ENCODE peak calls at places on chromosomes 13 and 19, in eight cellular contexts. K is stimulated activated naive B cell treated with anti-CD40 and anti-IgM and Interleukin-4, amounts not matched to agents 10 μg/mL and 1 μg/mL and 100 μg/mL, for 72 hours; I is BJ; G is HT1080; U is ovary; H is dermis blood vessel endothelial cell; N is fibroblast of pulmonary artery; X is stimulated activated CD4-positive, alpha-beta T cell treated with anti-CD3 and anti-CD28 coated beads, Interleukin-12 subunit alpha, Interleukin-12 subunit beta, amount 100 ng/mL, for 48 hours. M is an unnamed sample.

GRCh38 chr13:76383671-76384461 is 502.3 kb downstream of the KCTD12 start:
- DNase-seq in K (no peak), G (peak), I (peak), N (peak), U (no peak), X (no peak), H (peak), M (no peak)

GRCh38 chr19:52188822-52189744 is 769 bp upstream of the PPP2R1A start:
- DNase-seq in I (no peak), X (no peak), H (no peak), K (no peak), G (peak), N (no peak), U (peak), M (no peak)

GRCh38 chr19:45074744-45075143 is 1.5 kb downstream of the ZNF296 start:
- DNase-seq in H (no peak), U (no peak), I (no peak), K (no peak), X (no peak), G (no peak), N (no peak), M (no peak)

GRCh38 chr19:35790981-35791813 is 15.8 kb downstream of the ARHGAP33 start:
- DNase-seq in U (peak), H (peak), I (no peak), X (no peak), K (no peak), N (no peak), G (no peak), M (no peak)

GRCh38 chr13:73902296-73902695 is 231.9 kb downstream of the KLF12 start:
- DNase-seq in I (no peak), N (no peak), U (no peak), K (no peak), G (no peak), H (peak), X (no peak), M (no peak)

GRCh38 chr13:55783841-55784240 is 1356.9 kb upstream of the PRR20A start:
- DNase-seq in X (no peak), U (no peak), H (no peak), N (no peak), K (no peak), I (no peak), G (no peak), M (no peak)

GRCh38 chr13:41502676-41503075 is 45.3 kb downstream of the RGCC start:
- DNase-seq in H (no peak), N (no peak), G (no peak), K (no peak), U (no peak), X (no peak), I (no peak), M (no peak)

GRCh38 chr13:23510544-23510916 is 59.7 kb upstream of the TNFRSF19 start:
- DNase-seq in H (no peak), K (no peak), N (peak), I (peak), G (no peak), U (no peak), X (no peak), M (no peak)

GRCh38 chr19:53906211-53907192 is 2.6 kb upstream of the CACNG7 start:
- DNase-seq in I (no peak), H (peak), U (peak), X (peak), G (no peak), K (no peak), N (peak), M (peak)

GRCh38 chr19:49491030-49491803 is 3.8 kb downstream of the RPL13A start:
- DNase-seq in G (no peak), H (no peak), K (no peak), I (no peak), X (no peak), N (no peak), U (no peak), M (no peak)

GRCh38 chr19:45164577-45165335 is 4.0 kb upstream of the NKPD1 start:
- DNase-seq in N (peak), U (peak), K (peak), I (no peak), X (peak), H (peak), G (peak), M (no peak)

GRCh38 chr13:114164027-114164426 is 15.0 kb upstream of the CFAP97D2 start:
- DNase-seq in X (no peak), G (no peak), H (no peak), I (no peak), U (no peak), N (no peak), K (no peak), M (no peak)

GRCh38 chr19:7255631-7256030 is 38.6 kb downstream of the INSR start:
- DNase-seq in I (no peak), U (no peak), K (no peak), H (no peak), X (no peak), N (no peak), G (no peak), M (no peak)

GRCh38 chr13:60158321-60158801 is 5.4 kb downstream of the DIAPH3 start:
- DNase-seq in X (no peak), N (no peak), H (no peak), K (no peak), U (no peak), I (no peak), G (no peak), M (no peak)

GRCh38 chr19:47381653-47382279 is 32.7 kb downstream of the DHX34 start:
- DNase-seq in U (no peak), K (peak), N (no peak), I (no peak), G (no peak), H (no peak), X (no peak), M (no peak)

GRCh38 chr13:84037937-84038464 is 155.7 kb upstream of the SLITRK1 start:
- DNase-seq in K (no peak), G (peak), X (no peak), N (no peak), U (no peak), H (no peak), I (no peak), M (no peak)

GRCh38 chr13:106449096-106449495 is 86.4 kb downstream of the EFNB2 start:
- DNase-seq in H (no peak), U (no peak), K (no peak), X (no peak), N (no peak), I (no peak), G (no peak), M (no peak)

GRCh38 chr19:29622191-29623070 is 16.3 kb downstream of the POP4 start:
- DNase-seq in X (no peak), I (no peak), G (peak), U (no peak), K (no peak), N (peak), H (peak), M (no peak)

GRCh38 chr13:72970301-72970880 is 88.4 kb upstream of the KLF5 start:
- DNase-seq in H (no peak), G (no peak), X (no peak), U (no peak), K (no peak), N (no peak), I (no peak), M (no peak)

GRCh38 chr13:46354143-46355087 is 32.6 kb downstream of the RUBCNL start:
- DNase-seq in H (peak), I (peak), G (peak), N (peak), U (no peak), K (no peak), X (peak), M (peak)

GRCh38 chr19:52566588-52566987 is 3.5 kb upstream of the ZNF701 start:
- DNase-seq in K (no peak), H (peak), I (peak), U (no peak), X (no peak), N (peak), G (peak), M (peak)

GRCh38 chr13:49319555-49320350 is 72.0 kb downstream of the CDADC1 start:
- DNase-seq in K (no peak), H (no peak), I (peak), U (no peak), X (no peak), G (no peak), N (peak), M (no peak)